ENCODE peak calls at places on chromosome 9, in five cellular contexts. M, R, G, U and Q are unnamed samples.

GRCh38 chr9:136157477-136158265 is 39.0 kb upstream of the TMEM250 start:
- DNase-seq in G (no peak), U (no peak), M (no peak), R (no peak), Q (no peak)

GRCh38 chr9:13278023-13278367 is 1.5 kb downstream of the MPDZ start:
- DNase-seq in R (peak), G (no peak), M (no peak), U (no peak), Q (no peak)

GRCh38 chr9:112380102-112380581 is at the start of gene HSDL2:
- DNase-seq in R (no peak), G (peak), M (no peak), U (peak), Q (peak)

GRCh38 chr9:117747571-117747970 is 43.4 kb downstream of the TLR4 start:
- DNase-seq in M (no peak), U (no peak), G (no peak), R (no peak), Q (no peak)

GRCh38 chr9:131986576-131986975 is 93.1 kb downstream of the MED27 start:
- DNase-seq in M (no peak), R (no peak), G (no peak), U (no peak), Q (no peak)

GRCh38 chr9:121597693-121598166 is 53.7 kb upstream of the DAB2IP start:
- DNase-seq in G (no peak), R (no peak), U (no peak), M (no peak), Q (no peak)

GRCh38 chr9:36141288-36141687 is 4.8 kb downstream of the GLIPR2 start:
- DNase-seq in G (no peak), U (no peak), M (no peak), R (no peak), Q (no peak)

GRCh38 chr9:136729144-136729543 is 13.6 kb downstream of the LCN10 start:
- DNase-seq in R (no peak), M (no peak), G (peak), U (no peak), Q (no peak)

GRCh38 chr9:18255747-18256146 is 218.2 kb upstream of the ADAMTSL1 start:
- DNase-seq in U (no peak), R (no peak), G (no peak), M (no peak), Q (no peak)

GRCh38 chr9:135731454-135731853 is 29.5 kb downstream of the KCNT1 start:
- DNase-seq in G (no peak), R (no peak), U (no peak), M (no peak), Q (no peak)

GRCh38 chr9:34961574-34962480 is 3.7 kb downstream of the PHF24 start:
- DNase-seq in M (no peak), G (no peak), U (no peak), R (no peak), Q (no peak)

GRCh38 chr9:22044583-22044982 is 35.5 kb upstream of the CDKN2B start:
- DNase-seq in R (no peak), G (no peak), M (no peak), U (no peak), Q (no peak)

GRCh38 chr9:94645901-94646300 is 6.6 kb upstream of the FBP1 start:
- DNase-seq in R (no peak), G (no peak), M (no peak), U (no peak), Q (no peak)

GRCh38 chr9:107239474-107239873 is 43.6 kb upstream of the RAD23B start:
- DNase-seq in U (no peak), G (no peak), R (peak), M (no peak), Q (peak)

GRCh38 chr9:121269030-121269887 is 1.3 kb downstream of the GSN start:
- DNase-seq in G (no peak), U (no peak), R (no peak), M (no peak), Q (peak)

GRCh38 chr9:35948451-35948850 is 9.5 kb downstream of the OR2S2 start:
- DNase-seq in R (no peak), G (no peak), U (no peak), M (no peak), Q (no peak)

GRCh38 chr9:26159575-26160392 is 481.5 kb upstream of the TUSC1 start:
- DNase-seq in M (no peak), G (no peak), U (no peak), R (no peak), Q (no peak)

GRCh38 chr9:81759680-81760215 is 70.4 kb upstream of the TLE1 start:
- DNase-seq in R (peak), M (no peak), U (no peak), G (no peak), Q (no peak)

GRCh38 chr9:76200315-76200714 is 193.9 kb downstream of the RFK start:
- DNase-seq in G (no peak), U (peak), R (no peak), M (no peak), Q (no peak)

GRCh38 chr9:34571180-34571800 is 18.2 kb downstream of the CNTFR start:
- DNase-seq in R (no peak), G (peak), M (peak), U (no peak), Q (no peak)

GRCh38 chr9:23659346-23660006 is 166.6 kb downstream of the ELAVL2 start:
- DNase-seq in U (peak), R (no peak), M (no peak), G (no peak), Q (no peak)

GRCh38 chr9:73149371-73150067 is 2.1 kb upstream of the ANXA1 start:
- DNase-seq in M (no peak), U (no peak), G (no peak), R (no peak), Q (peak)

GRCh38 chr9:132927704-132928103 is 16.7 kb downstream of the TSC1 start:
- DNase-seq in M (no peak), U (no peak), G (no peak), R (no peak), Q (no peak)

GRCh38 chr9:121267689-121268597 is at the start of gene GSN:
- DNase-seq in M (peak), R (peak), G (peak), U (no peak), Q (peak)

GRCh38 chr9:124032247-124032646 is 20.7 kb downstream of the LHX2 start:
- DNase-seq in R (no peak), G (no peak), M (no peak), U (no peak), Q (no peak)

GRCh38 chr9:122819326-122819725 is 9.1 kb downstream of the PDCL start:
- DNase-seq in U (no peak), G (no peak), R (no peak), M (no peak), Q (no peak)

GRCh38 chr9:107039546-107039945 is 176.6 kb downstream of the ZNF462 start:
- DNase-seq in G (no peak), R (no peak), M (no peak), U (no peak), Q (no peak)

GRCh38 chr9:99577351-99577750 is 244.3 kb upstream of the NR4A3 start:
- DNase-seq in M (no peak), R (no peak), U (no peak), G (no peak), Q (no peak)

GRCh38 chr9:112327718-112328450 is 5.5 kb downstream of the PTBP3 start:
- DNase-seq in G (no peak), R (no peak), M (no peak), U (no peak), Q (no peak)

GRCh38 chr9:113219972-113220371 is 1.1 kb downstream of the FKBP15 start:
- DNase-seq in G (no peak), M (no peak), R (no peak), U (no peak), Q (no peak)

GRCh38 chr9:129907196-129907595 is 71.9 kb downstream of the USP20 start:
- DNase-seq in G (no peak), U (no peak), R (no peak), M (no peak), Q (no peak)

GRCh38 chr9:129904734-129905133 is 69.5 kb downstream of the USP20 start:
- DNase-seq in G (no peak), M (no peak), R (no peak), U (no peak), Q (no peak)

GRCh38 chr9:129914051-129914450 is 78.8 kb downstream of the USP20 start:
- DNase-seq in U (no peak), R (peak), M (no peak), G (no peak), Q (no peak)

GRCh38 chr9:129910628-129911567 is 75.6 kb downstream of the USP20 start:
- DNase-seq in R (no peak), U (no peak), M (no peak), G (no peak), Q (no peak)

GRCh38 chr9:129908846-129909245 is 73.6 kb downstream of the USP20 start:
- DNase-seq in R (no peak), G (no peak), U (no peak), M (no peak), Q (no peak)
- H3K4me3 ChIP-seq in R (no peak), G (no peak), U (no peak), M (no peak), Q (no peak)

GRCh38 chr9:134068742-134069535 is 1.1 kb upstream of the BRD3 start:
- DNase-seq in R (no peak), U (no peak), G (peak), M (no peak), Q (peak)
- H3K27ac ChIP-seq in R (no peak), U (peak), G (peak), M (peak), Q (peak)

DNA sequence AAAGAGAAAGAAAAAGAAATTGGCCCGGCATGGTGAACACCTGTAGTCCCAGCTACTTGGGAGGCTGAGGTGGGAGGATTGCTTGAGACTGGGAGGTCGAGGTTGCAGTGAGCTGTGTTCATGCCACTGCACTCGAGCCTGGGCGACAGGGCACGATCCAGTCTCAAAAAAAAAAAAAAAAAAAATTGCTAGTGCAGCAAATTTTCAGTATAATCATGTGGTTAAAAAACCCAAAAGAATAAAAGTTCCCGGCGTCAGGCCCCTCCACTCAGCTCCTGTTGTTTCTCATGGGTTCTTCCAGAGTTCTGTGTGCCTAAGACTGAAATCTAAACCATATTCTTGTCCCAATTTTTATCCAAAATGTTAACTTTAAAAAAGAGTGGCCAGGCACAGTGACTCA is 49.1 kb downstream of the WNK2 start:
- DNase-seq in U (no peak), G (no peak), R (no peak), M (no peak), Q (no peak)
- H3K4me3 ChIP-seq in U (no peak), G (no peak), R (no peak), M (no peak), Q (no peak)

DNA sequence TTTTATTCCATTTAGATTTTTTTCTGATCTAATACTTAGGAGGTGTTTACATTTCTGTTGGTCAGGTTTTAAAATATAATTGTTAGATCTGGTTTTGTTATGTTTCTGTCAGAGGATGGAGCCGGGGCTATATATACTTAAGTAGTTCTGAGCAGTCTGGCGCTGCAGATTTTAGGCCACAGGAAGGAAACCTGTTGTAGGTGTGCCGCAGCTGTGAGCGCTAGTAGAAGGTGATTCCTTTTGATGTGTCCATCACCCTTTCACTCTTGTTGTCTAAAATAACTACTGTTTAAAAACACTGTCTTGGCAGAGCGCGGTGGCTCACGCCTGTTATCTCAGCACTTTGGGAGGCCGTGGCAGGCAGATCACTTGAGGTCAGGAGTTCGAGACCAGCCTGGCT is 17.0 kb downstream of the ZBTB34 start:
- DNase-seq in R (no peak), U (no peak), G (no peak), M (no peak), Q (no peak)
- H3K27ac ChIP-seq in R (no peak), U (no peak), G (no peak), M (no peak), Q (no peak)

GRCh38 chr9:91818226-91818587 is 131.8 kb downstream of the ROR2 start:
- DNase-seq in G (no peak), M (no peak), U (no peak), R (no peak), Q (no peak)

GRCh38 chr9:91816356-91816755 is 133.7 kb downstream of the ROR2 start:
- DNase-seq in U (no peak), M (no peak), G (no peak), R (no peak), Q (no peak)

GRCh38 chr9:91817493-91818225 is 132.4 kb downstream of the ROR2 start:
- DNase-seq in G (no peak), U (no peak), M (no peak), R (no peak), Q (no peak)

GRCh38 chr9:91815896-91816295 is 134.1 kb downstream of the ROR2 start:
- DNase-seq in G (no peak), M (no peak), R (no peak), U (no peak), Q (no peak)

DNA sequence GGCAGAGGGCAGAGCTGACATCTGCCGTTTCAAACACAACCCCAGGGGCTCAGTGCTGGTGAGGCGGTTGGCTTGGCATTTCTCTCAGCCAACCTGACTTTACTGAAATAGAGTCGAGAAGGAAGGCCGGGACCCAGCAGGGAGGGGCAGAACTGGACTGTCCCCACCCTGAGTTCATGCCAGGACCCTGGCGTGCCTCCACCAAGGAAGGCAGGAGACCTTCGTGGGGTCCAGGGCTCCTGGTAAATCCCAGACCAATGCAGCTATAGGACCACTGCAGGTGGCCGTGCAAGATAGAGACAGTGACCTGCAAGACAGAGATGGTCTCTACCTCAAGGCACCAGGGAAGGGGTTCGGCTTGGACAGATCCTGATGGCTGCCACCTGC is 132.9 kb downstream of the ROR2 start:
- DNase-seq in U (no peak), M (no peak), G (no peak), R (no peak), Q (no peak)
- H3K4me3 ChIP-seq in U (peak), M (no peak), G (no peak), R (no peak), Q (no peak)

GRCh38 chr9:111237447-111237846 is 92.6 kb downstream of the OR2K2 start:
- DNase-seq in M (no peak), G (no peak), U (no peak), R (no peak), Q (no peak)
- H3K27ac ChIP-seq in M (no peak), G (no peak), U (no peak), R (no peak), Q (no peak)